ENCODE peak calls at places on chromosome 18, in six cellular contexts. T is HEK293T; J is right lobe of liver; Q is Calu3; W is CD4-positive, alpha-beta memory T cell; S is epithelial cell of esophagus. G is an unnamed sample.

GRCh38 chr18:58148954-58149471 is 105.0 kb downstream of the NEDD4L start:
- DNase-seq in T (no peak), J (no peak), Q (no peak), W (no peak), S (no peak), G (no peak)

GRCh38 chr18:28690836-28691835 is 514.2 kb upstream of the CDH2 start:
- DNase-seq in T (no peak), J (no peak), Q (no peak), W (no peak), S (peak), G (no peak)

GRCh38 chr18:26549486-26550435 is 1.4 kb upstream of the KCTD1 start:
- DNase-seq in T (peak), J (peak), Q (peak), W (no peak), S (peak), G (peak)

GRCh38 chr18:78927156-78927555 is 52.5 kb upstream of the SALL3 start:
- DNase-seq in T (no peak), J (peak), Q (no peak), W (no peak), S (no peak), G (no peak)

GRCh38 chr18:48913723-48914122 is 37.0 kb downstream of the SMAD7 start:
- DNase-seq in T (no peak), J (peak), Q (no peak), W (no peak), S (no peak), G (no peak)

GRCh38 chr18:36526611-36527010 is 229.1 kb downstream of the FHOD3 start:
- DNase-seq in T (no peak), J (no peak), Q (no peak), W (no peak), S (no peak), G (no peak)

GRCh38 chr18:68991281-68991680 is 193.4 kb downstream of the CCDC102B start:
- DNase-seq in T (no peak), J (no peak), Q (no peak), W (no peak), S (no peak), G (no peak)

GRCh38 chr18:2547477-2548087 is 23.7 kb downstream of the METTL4 start:
- DNase-seq in T (peak), J (no peak), Q (no peak), W (peak), S (peak), G (no peak)

GRCh38 chr18:48412339-48412929 is 3.3 kb upstream of the ZBTB7C start:
- DNase-seq in T (peak), J (no peak), Q (peak), W (peak), S (peak), G (peak)

GRCh38 chr18:61851940-61852451 is 40.8 kb downstream of the RNF152 start:
- DNase-seq in T (no peak), J (no peak), Q (no peak), W (no peak), S (no peak), G (no peak)

GRCh38 chr18:11808001-11808855 is 43.0 kb upstream of the CHMP1B start:
- DNase-seq in T (no peak), J (no peak), Q (peak), W (no peak), S (peak), G (no peak)

GRCh38 chr18:3246636-3247242 is 862 bp upstream of the MYL12A start:
- DNase-seq in T (no peak), J (peak), Q (no peak), W (peak), S (peak), G (peak)

GRCh38 chr18:79940814-79941472 is 10.5 kb downstream of the SLC66A2 start:
- DNase-seq in T (no peak), J (peak), Q (no peak), W (no peak), S (no peak), G (no peak)

GRCh38 chr18:67916142-67916541 is 399.6 kb upstream of the DSEL start:
- DNase-seq in T (no peak), J (no peak), Q (no peak), W (no peak), S (peak), G (no peak)

GRCh38 chr18:6876646-6877045 is 147.1 kb downstream of the ARHGAP28 start:
- DNase-seq in T (no peak), J (no peak), Q (no peak), W (no peak), S (no peak), G (no peak)

GRCh38 chr18:6056171-6056932 is 161.0 kb upstream of the TMEM200C start:
- DNase-seq in T (peak), J (no peak), Q (no peak), W (no peak), S (no peak), G (no peak)

GRCh38 chr18:35344736-35345459 is 678 bp upstream of the ZNF24 start:
- DNase-seq in T (no peak), J (peak), Q (no peak), W (no peak), S (no peak), G (no peak)

GRCh38 chr18:58687871-58688308 is 16.6 kb downstream of the MALT1 start:
- DNase-seq in T (no peak), J (no peak), Q (no peak), W (peak), S (no peak), G (no peak)

GRCh38 chr18:421236-422155 is 79.0 kb downstream of the COLEC12 start:
- DNase-seq in T (no peak), J (no peak), Q (peak), W (no peak), S (no peak), G (no peak)

GRCh38 chr18:11607897-11608296 is 1.5 kb upstream of the SLC35G4 start:
- DNase-seq in T (no peak), J (no peak), Q (no peak), W (no peak), S (no peak), G (no peak)

GRCh38 chr18:80154293-80154692 is 45.2 kb downstream of the ADNP2 start:
- DNase-seq in T (peak), J (no peak), Q (peak), W (no peak), S (peak), G (peak)

GRCh38 chr18:4636957-4637356 is 181.8 kb upstream of the DLGAP1 start:
- DNase-seq in T (no peak), J (no peak), Q (peak), W (no peak), S (no peak), G (peak)

GRCh38 chr18:10230072-10230471 is 224.4 kb upstream of the APCDD1 start:
- DNase-seq in T (no peak), J (no peak), Q (no peak), W (no peak), S (peak), G (no peak)

GRCh38 chr18:31581498-31582197 is 10.0 kb upstream of the TTR start:
- DNase-seq in T (no peak), J (peak), Q (no peak), W (no peak), S (peak), G (no peak)

GRCh38 chr18:63844254-63844653 is 43.3 kb upstream of the SERPINB2 start:
- DNase-seq in T (no peak), J (no peak), Q (peak), W (no peak), S (peak), G (no peak)

GRCh38 chr18:6139007-6139406 is 243.7 kb upstream of the TMEM200C start:
- DNase-seq in T (no peak), J (no peak), Q (no peak), W (no peak), S (no peak), G (no peak)

GRCh38 chr18:72986103-72986502 is 118.3 kb upstream of the NETO1 start:
- DNase-seq in T (no peak), J (no peak), Q (no peak), W (no peak), S (peak), G (no peak)

GRCh38 chr18:40867452-40867851 is 1087.6 kb upstream of the PIK3C3 start:
- DNase-seq in T (no peak), J (no peak), Q (no peak), W (no peak), S (peak), G (no peak)